ENCODE peak calls at places on chromosomes 7 and 10, in four cellular contexts. U, A, I and K are unnamed samples.

GRCh38 chr10:24324651-24325050 is 115.7 kb downstream of the KIAA1217 start:
- DNase-seq in I (no peak), A (no peak), U (no peak), K (no peak)

GRCh38 chr7:41403291-41403690 is 299.6 kb downstream of the INHBA start:
- DNase-seq in I (no peak), U (no peak), A (no peak), K (no peak)

GRCh38 chr10:82609845-82610244 is 734.9 kb downstream of the NRG3 start:
- DNase-seq in I (no peak), U (no peak), A (no peak), K (no peak)

GRCh38 chr7:631291-631711 is 95.2 kb upstream of the DNAAF5 start:
- DNase-seq in A (no peak), I (no peak), U (no peak), K (no peak)

GRCh38 chr10:132001238-132001977 is 19.7 kb upstream of the BNIP3 start:
- DNase-seq in I (peak; percentile 63), A (peak; percentile 29), U (peak; percentile 65), K (no peak)

GRCh38 chr7:99407849-99408346 is 499 bp downstream of the PDAP1 start:
- DNase-seq in U (peak; percentile 82), I (peak; percentile 46), A (peak; percentile 58), K (peak; percentile 56)

GRCh38 chr7:108592633-108593277 is 23.1 kb downstream of the DNAJB9 start:
- DNase-seq in I (peak; percentile 22), A (no peak), U (peak; percentile 38), K (no peak)

GRCh38 chr10:108791794-108792474 is 1131.4 kb downstream of the XPNPEP1 start:
- DNase-seq in A (no peak), I (no peak), U (no peak), K (no peak)

GRCh38 chr7:6656413-6656812 is 19.3 kb downstream of the ZNF316 start:
- DNase-seq in I (no peak), U (no peak), A (no peak), K (no peak)

GRCh38 chr7:19916011-19916410 is 142.6 kb upstream of the TMEM196 start:
- DNase-seq in U (peak; percentile 17), A (no peak), I (no peak), K (no peak)

GRCh38 chr7:55538538-55538937 is 33.8 kb downstream of the VOPP1 start:
- DNase-seq in U (peak; percentile 91), I (no peak), A (no peak), K (no peak)

GRCh38 chr7:156607332-156608175 is 33.0 kb upstream of the RNF32 start:
- DNase-seq in A (no peak), I (no peak), U (peak; percentile 12), K (no peak)

GRCh38 chr10:85612378-85612775 is 754.2 kb downstream of the GRID1 start:
- DNase-seq in I (no peak), U (no peak), A (no peak), K (no peak)

GRCh38 chr7:105489409-105489808 is 32.7 kb downstream of the PUS7 start:
- DNase-seq in A (no peak), I (no peak), U (no peak), K (peak; percentile 67)

GRCh38 chr10:86876748-86877147 is 80.7 kb downstream of the MMRN2 start:
- DNase-seq in A (no peak), U (peak; percentile 61), I (no peak), K (no peak)

GRCh38 chr10:90167174-90168064 is 466.0 kb downstream of the KIF20B start:
- DNase-seq in U (peak; percentile 85), I (no peak), A (no peak), K (no peak)

GRCh38 chr10:13712799-13713581 is 126.2 kb downstream of the PRPF18 start:
- DNase-seq in A (no peak), U (peak; percentile 95), I (peak; percentile 60), K (no peak)

GRCh38 chr7:116575853-116576252 is 51.0 kb downstream of the CAV1 start:
- DNase-seq in I (no peak), U (no peak), A (no peak), K (no peak)

GRCh38 chr7:2631924-2632716 is at the start of gene TTYH3:
- DNase-seq in U (no peak), A (no peak), I (no peak), K (no peak)

DNA sequence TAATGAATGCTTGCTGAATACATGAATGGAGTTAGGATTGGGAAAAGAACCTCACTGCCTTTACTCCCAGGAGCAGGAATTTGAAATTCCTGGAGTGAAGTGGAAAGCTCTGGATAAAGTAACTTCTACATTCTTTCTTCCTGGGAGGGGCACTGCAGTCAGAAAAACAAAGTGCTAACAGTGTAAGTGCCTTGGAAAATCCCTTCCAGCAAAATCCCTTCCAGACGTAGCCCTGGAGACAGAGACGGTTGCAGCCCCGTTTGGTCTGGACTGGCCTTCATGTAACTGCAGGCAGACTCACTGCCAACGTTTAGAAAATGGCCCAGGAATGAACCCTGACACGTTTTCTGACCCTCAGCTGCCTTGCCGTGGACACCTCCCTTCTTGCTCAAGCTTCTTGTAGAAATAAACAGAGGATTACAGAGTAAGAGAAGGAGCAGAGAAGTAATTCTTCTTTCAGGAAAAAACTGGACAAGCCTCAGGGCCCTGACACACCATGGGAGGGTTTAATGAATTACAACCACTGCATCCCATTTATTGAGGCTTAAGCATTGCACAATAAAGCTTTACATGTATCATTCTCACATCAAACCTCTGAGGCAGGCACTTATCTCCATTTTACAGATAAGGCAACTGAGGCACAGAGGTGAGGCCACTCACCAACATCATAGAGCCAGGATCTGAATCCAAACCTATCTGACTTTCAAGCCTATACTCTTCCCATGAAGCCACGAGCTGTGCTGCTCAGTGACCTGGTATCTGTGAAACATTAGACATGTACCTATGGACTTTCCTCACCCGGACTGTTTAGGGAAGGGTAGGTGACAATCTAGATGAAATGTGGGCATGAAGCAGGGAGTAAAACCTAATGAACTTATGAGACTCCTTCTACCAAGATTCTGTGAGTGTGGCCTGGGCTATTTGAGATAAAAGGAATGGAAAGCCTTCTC is 7.8 kb downstream of the ITPRIP start:
- DNase-seq in A (peak; percentile 25), U (peak; percentile 89), I (peak; percentile 76), K (no peak)
- H3K4me3 ChIP-seq in A (peak overlapping the region; percentile 27), U (no peak overlapping the region), I (peak overlapping the region; percentile 14), K (no peak overlapping the region)

GRCh38 chr7:71846160-71846559 is 566.0 kb downstream of the CALN1 start:
- DNase-seq in U (no peak), A (no peak), I (no peak), K (no peak)

GRCh38 chr7:71842376-71842775 is 569.8 kb downstream of the CALN1 start:
- DNase-seq in A (no peak), I (no peak), U (no peak), K (no peak)

DNA sequence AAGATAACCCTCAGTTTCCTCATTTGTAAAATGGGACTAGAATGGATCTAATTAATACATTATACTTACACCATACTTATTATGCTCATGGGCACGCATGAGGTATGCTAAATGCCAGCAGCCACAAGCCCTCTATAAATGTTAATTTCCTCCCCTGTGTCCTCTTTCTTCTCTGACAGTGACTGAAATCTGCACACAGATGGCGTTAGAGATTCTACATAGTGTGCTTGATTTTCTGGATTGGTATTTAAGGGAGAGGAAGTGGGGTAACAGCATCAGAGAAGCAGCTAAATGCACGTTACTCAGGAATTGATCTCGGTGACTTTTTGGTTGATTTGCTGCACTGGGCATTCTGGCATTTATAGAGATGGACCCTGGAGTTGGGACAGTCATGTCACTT is 568.5 kb downstream of the CALN1 start:
- DNase-seq in U (no peak), I (no peak), A (no peak), K (no peak)
- TF ChIP-seq CTCF in U (no peak), I (no peak), A (no peak), K (no peak)

DNA sequence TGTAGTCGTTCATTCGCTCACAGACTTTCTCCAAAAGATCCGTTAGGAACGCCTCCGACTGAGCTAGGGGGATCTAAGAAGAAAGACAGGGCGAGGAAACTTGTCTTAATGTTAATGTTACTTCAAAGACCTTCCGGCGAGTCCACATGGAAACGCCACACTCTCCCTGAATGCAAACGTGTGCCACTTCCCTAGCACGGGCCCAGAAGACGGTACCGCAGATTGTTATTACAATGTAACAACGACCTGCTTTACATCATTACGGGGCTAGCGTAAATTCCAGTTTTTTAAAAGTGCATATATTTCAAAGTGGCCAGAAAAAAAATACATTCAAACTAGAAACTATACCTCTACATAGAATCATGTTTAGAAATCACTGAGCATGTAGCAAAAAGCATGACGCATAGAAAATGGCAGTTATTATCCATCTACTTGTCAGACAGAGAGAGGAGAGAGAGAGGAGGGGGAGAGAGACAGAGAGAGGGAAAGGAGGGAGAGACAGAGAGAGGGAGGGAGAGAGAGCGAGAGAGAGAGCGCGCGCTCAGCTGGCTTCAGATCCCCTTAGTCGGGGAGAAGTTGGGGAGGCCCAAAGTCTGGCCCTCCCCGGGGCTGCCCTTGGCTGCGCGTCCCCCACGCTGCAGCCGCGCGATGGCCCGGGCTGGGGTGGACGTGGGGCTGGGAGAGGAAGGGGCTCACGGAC is 37.2 kb downstream of the CNPY1 start:
- DNase-seq in U (no peak), A (no peak), I (no peak), K (no peak)
- H3K4me3 ChIP-seq in U (no peak overlapping the region), A (peak overlapping the region; percentile 42), I (no peak overlapping the region), K (no peak overlapping the region)

GRCh38 chr7:155236386-155236785 is 61.3 kb upstream of the INSIG1 start:
- DNase-seq in U (no peak), A (no peak), I (no peak), K (no peak)

GRCh38 chr7:155231941-155232340 is 65.7 kb upstream of the INSIG1 start:
- DNase-seq in A (no peak), U (no peak), I (no peak), K (no peak)

GRCh38 chr7:155232911-155233702 is 64.6 kb upstream of the INSIG1 start:
- DNase-seq in A (no peak), U (no peak), I (no peak), K (no peak)

GRCh38 chr7:155234950-155235789 is 62.5 kb upstream of the INSIG1 start:
- DNase-seq in U (no peak), A (no peak), I (peak; percentile 73), K (no peak)

DNA sequence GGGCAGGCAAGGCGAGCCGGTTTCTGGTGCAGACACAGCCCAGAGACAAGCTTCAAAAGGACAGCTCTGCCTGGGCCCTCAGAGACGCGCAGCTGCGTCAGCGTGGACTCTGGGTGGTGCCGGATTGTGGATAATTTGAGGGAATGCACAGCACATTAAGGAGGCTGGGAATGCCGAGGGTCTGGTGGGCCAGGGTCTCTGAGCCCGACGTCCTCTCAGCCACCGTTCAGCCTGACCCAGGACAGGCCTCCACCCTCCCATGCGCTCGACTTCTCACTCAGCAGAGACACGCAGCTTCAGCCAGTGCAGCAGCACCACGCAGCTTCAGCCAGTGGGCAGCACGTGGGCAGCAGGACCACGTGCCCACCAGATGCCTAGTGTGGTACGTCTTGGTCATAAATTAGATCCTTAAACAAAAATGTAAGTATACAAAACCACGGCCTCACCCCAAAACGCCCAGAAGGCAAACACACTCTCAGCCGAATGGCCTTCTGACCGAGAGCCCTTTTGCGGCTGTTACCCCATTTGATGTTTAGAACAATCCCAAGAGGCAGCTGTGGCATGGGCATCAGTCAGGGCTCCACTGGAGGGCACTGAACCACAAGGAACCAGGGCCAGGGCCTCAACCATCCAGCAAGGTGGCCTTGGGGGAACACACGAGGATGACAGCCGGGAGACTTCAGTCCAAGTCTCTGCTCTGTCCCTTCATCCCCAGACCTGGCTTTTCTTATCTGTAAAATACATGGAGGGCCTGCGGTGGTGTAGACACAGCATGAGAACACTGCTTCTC is 63.8 kb upstream of the INSIG1 start:
- DNase-seq in A (no peak), I (peak; percentile 20), U (no peak), K (no peak)
- TF ChIP-seq CTCF in A (no peak), I (no peak), U (no peak), K (no peak)

DNA sequence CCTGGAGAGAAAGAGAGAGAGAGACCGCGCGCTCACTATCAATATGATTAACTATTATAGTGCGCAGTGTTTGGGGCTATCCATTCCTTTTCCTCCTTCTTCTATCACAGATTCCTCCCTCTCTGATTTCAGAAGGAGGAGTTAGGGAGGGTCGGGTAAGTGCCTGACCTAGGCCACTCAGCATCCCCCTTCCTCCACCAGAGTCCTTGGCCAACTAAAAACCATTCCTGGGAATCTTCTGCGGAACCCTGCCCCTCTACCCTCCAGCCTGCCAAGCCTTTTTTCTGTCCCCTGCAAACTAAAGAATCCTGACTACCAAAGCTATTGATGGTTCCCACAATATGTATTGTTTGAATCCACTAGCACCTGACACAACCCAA is 256.2 kb upstream of the NFE2L3 start:
- DNase-seq in A (no peak), U (no peak), I (no peak), K (no peak)
- H3K4me3 ChIP-seq in A (no peak overlapping the region), U (peak overlapping the region; percentile 23), I (peak overlapping the region; percentile 22), K (no peak overlapping the region)